ENCODE peak calls at places on chromosomes 11 and 22, in five cellular contexts. L, E, M, C and B are unnamed samples.
A peak's percentile ranks its signal among the peaks of the same experiment; 100 is the strongest.

GRCh38 chr11:128598755-128599154 is 11.4 kb upstream of the ETS1 start:
- DNase-seq in E (no peak), L (no peak), M (no peak), C (no peak), B (no peak)

GRCh38 chr11:61860054-61860903 is 31.1 kb downstream of the FADS3 start:
- DNase-seq in E (no peak), M (peak; percentile 62), C (no peak), L (no peak), B (no peak)

GRCh38 chr11:3984896-3985295 is 109.7 kb upstream of the RRM1 start:
- DNase-seq in E (peak; percentile 58), M (peak; percentile 77), C (no peak), L (no peak), B (no peak)

GRCh38 chr11:28476053-28476452 is 367.9 kb downstream of the METTL15 start:
- DNase-seq in C (no peak), E (no peak), M (no peak), L (no peak), B (no peak)

GRCh38 chr11:117878314-117878938 is 2.0 kb upstream of the FXYD6 start:
- DNase-seq in E (no peak), C (no peak), L (no peak), M (no peak), B (no peak)

GRCh38 chr22:50698546-50698945 is 25.9 kb downstream of the SHANK3 start:
- DNase-seq in C (no peak), M (peak; percentile 47), E (no peak), L (no peak), B (no peak)

GRCh38 chr11:28757725-28758515 is 649.7 kb downstream of the METTL15 start:
- DNase-seq in M (no peak), E (no peak), L (no peak), C (peak; percentile 30), B (no peak)

GRCh38 chr11:103610435-103610834 is 426.0 kb upstream of the DDI1 start:
- DNase-seq in C (no peak), M (no peak), L (no peak), E (no peak), B (no peak)